ENCODE peak calls at places on chromosome 16, in ten cellular contexts. T is left ventricle myocardium inferior, V is ovary, E is neural progenitor cell, X is mammary epithelial cell, K is fibroblast of lung, P is breast epithelium, M is MM.1S, I is GM23338, Q is stomach. G is an unnamed sample.
A peak's percentile ranks its signal among the peaks of the same experiment; 100 is the strongest.

GRCh38 chr16:57591086-57591869 is 37.2 kb upstream of the ADGRG1 start:
- DNase-seq in T (peak; percentile 68), V (peak; percentile 49), E (peak; percentile 85), X (peak; percentile 90), K (peak; percentile 89), P (peak; percentile 59), M (peak; percentile 54), I (peak; percentile 87), Q (peak; percentile 81), G (peak; percentile 70)

GRCh38 chr16:3013491-3013951 is 798 bp downstream of the CLDN9 start:
- DNase-seq in T (no peak), V (no peak), E (no peak), X (no peak), K (no peak), P (no peak), M (no peak), I (peak; percentile 65), Q (no peak), G (no peak)

GRCh38 chr16:2471016-2471652 is at the start of gene NTN3:
- DNase-seq in T (no peak), V (no peak), E (peak; percentile 88), X (no peak), K (no peak), P (no peak), M (no peak), I (peak; percentile 71), Q (no peak), G (no peak)

GRCh38 chr16:30119428-30119827 is 3.6 kb downstream of the MAPK3 start:
- DNase-seq in T (no peak), V (no peak), E (no peak), X (no peak), K (no peak), P (no peak), M (no peak), I (no peak), Q (no peak), G (no peak)

GRCh38 chr16:30760577-30761426 is 1.1 kb downstream of the CFAP119 start:
- DNase-seq in T (no peak), V (peak; percentile 21), E (no peak), X (no peak), K (no peak), P (no peak), M (no peak), I (no peak), Q (no peak), G (no peak)

GRCh38 chr16:1887711-1888354 is 15.9 kb upstream of the MEIOB start:
- DNase-seq in T (no peak), V (no peak), E (no peak), X (no peak), K (no peak), P (peak; percentile 35), M (no peak), I (no peak), Q (no peak), G (no peak)

GRCh38 chr16:14140916-14141315 is 69.8 kb downstream of the MRTFB start:
- DNase-seq in T (no peak), V (no peak), E (no peak), X (no peak), K (no peak), P (no peak), M (no peak), I (no peak), Q (no peak), G (no peak)

GRCh38 chr16:11539635-11540034 is 47.1 kb downstream of the LITAF start:
- DNase-seq in T (no peak), V (no peak), E (no peak), X (peak; percentile 25), K (no peak), P (no peak), M (peak; percentile 84), I (no peak), Q (no peak), G (no peak)

GRCh38 chr16:74019608-74020007 is 277.0 kb upstream of the PSMD7 start:
- DNase-seq in T (no peak), V (no peak), E (no peak), X (no peak), K (no peak), P (no peak), M (no peak), I (peak; percentile 85), Q (no peak), G (no peak)

GRCh38 chr16:1654505-1655268 is 23.4 kb upstream of the JPT2 start:
- DNase-seq in T (no peak), V (no peak), E (no peak), X (no peak), K (no peak), P (peak; percentile 72), M (no peak), I (no peak), Q (no peak), G (no peak)

GRCh38 chr16:48687421-48688038 is 77.5 kb upstream of the N4BP1 start:
- DNase-seq in T (peak; percentile 32), V (peak; percentile 34), E (peak; percentile 83), X (peak; percentile 60), K (peak; percentile 47), P (peak; percentile 18), M (peak; percentile 67), I (peak; percentile 88), Q (peak; percentile 28), G (peak; percentile 2)

GRCh38 chr16:11852092-11852809 is 909 bp upstream of the RSL1D1 start:
- DNase-seq in T (peak; percentile 18), V (no peak), E (no peak), X (no peak), K (peak; percentile 46), P (no peak), M (no peak), I (no peak), Q (no peak), G (no peak)

GRCh38 chr16:7629571-7629970 is 296.9 kb downstream of the RBFOX1 start:
- DNase-seq in T (no peak), V (no peak), E (no peak), X (no peak), K (no peak), P (no peak), M (no peak), I (no peak), Q (no peak), G (no peak)

GRCh38 chr16:58054289-58054688 is 28.7 kb downstream of the MMP15 start:
- DNase-seq in T (no peak), V (no peak), E (no peak), X (no peak), K (no peak), P (no peak), M (no peak), I (no peak), Q (no peak), G (no peak)

DNA sequence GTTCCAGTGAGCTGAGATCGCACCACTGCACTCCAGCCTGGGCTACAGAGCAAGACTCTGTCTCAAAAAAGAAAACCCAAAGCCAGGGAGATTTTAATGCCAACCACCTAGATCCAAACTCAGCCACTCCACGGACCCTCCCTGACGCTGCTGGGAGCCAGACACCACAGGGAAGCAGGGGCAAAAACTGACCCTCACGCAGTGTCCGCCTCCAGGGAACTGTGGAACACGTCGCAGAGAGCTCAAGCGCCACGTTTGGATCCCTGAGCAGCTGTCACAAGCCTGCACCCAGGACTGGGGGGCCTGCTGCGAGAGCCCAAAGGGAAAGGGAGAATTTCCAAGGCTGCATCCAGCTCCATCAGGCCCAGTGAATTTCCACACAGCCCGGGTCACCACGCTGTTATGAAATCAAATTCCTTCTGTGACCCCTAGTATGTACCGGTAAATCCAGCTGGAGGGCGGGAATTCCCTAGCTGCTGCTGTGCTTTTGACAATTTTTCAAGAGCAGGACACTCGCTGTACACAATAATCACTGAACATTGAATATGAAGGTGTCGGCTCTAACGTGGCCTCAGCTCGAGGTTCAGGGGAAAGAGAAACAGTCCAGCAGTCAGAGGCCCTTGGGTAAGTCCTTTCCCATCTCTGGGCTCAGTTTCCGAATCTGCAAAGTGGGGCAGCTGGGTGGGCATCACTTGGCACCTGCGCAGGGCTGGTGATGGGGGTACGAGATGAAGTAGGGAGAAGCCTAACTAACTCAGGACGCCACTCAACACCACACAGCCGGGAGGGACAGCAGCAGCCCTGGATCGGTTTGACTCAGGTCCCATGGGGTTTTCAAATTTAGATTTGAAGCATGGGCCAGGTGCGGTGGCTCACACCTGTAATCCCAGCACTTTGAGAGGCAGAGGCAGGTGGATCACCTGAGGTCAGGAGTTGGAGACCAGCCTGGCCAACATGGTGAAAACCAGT is 8.6 kb downstream of the CARHSP1 start:
- DNase-seq in T (peak; percentile 45), V (peak; percentile 46), E (no peak), X (peak; percentile 24), K (peak; percentile 42), P (peak; percentile 55), M (no peak), I (no peak), Q (peak; percentile 76), G (no peak)
- H3K4me1 ChIP-seq in T (peaks cover 84% of the 10 kb centered on the region), V (peaks cover 26% of the 10 kb centered on the region), E (peaks cover 24% of the 10 kb centered on the region), X (no peaks in the 10 kb centered on the region), K (peaks cover 17% of the 10 kb centered on the region), P (peaks cover 18% of the 10 kb centered on the region), M (no peaks in the 10 kb centered on the region), I (peaks cover 40% of the 10 kb centered on the region), Q (peaks cover 71% of the 10 kb centered on the region), G (peaks cover 1% of the 10 kb centered on the region)

GRCh38 chr16:83839561-83839960 is 31.8 kb downstream of the HSBP1 start:
- DNase-seq in T (no peak), V (no peak), E (no peak), X (no peak), K (no peak), P (no peak), M (no peak), I (no peak), Q (no peak), G (no peak)
- H3K4me3 ChIP-seq in T (no peak overlapping the region), V (no peak overlapping the region), E (no peak overlapping the region), X (no peak overlapping the region), K (no peak overlapping the region), P (no peak overlapping the region), M (no peak overlapping the region), I (no peak overlapping the region), Q (no peak overlapping the region), G (no peak overlapping the region)

DNA sequence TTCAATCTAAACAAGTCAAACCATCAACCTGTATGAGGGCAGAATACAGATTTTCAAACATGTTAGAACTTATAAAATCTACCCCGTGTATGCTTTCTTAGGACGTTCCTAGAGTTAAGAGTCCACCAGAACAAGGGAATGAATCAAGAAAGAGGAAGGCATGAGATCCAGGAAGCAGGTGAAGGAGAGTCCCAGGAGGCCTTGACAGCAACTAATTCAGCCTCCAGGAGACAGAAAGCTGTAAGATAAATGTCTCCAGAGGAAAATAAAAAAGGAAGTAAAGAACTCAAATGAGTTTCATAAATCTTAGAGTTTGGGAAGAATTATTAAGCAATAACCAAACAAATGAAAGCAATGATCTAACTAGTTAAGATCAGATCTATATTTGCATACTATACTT is 2.7 kb downstream of the BRD7 start:
- DNase-seq in T (no peak), V (no peak), E (no peak), X (no peak), K (no peak), P (no peak), M (no peak), I (no peak), Q (no peak), G (no peak)
- H3K36me3 ChIP-seq in T (peaks cover 22% of the 10 kb centered on the region), V (no peaks in the 10 kb centered on the region), E (peaks cover 27% of the 10 kb centered on the region), X (peaks cover 21% of the 10 kb centered on the region), K (peaks cover 2% of the 10 kb centered on the region), P (no peaks in the 10 kb centered on the region), M (peaks cover 7% of the 10 kb centered on the region), I (peaks cover 22% of the 10 kb centered on the region), Q (peaks cover 37% of the 10 kb centered on the region), G (peaks cover 42% of the 10 kb centered on the region)

GRCh38 chr16:4616047-4616811 is 1.5 kb upstream of the UBALD1 start:
- DNase-seq in T (peak; percentile 99), V (peak; percentile 99), E (peak; percentile 100), X (peak; percentile 99), K (peak; percentile 100), P (peak; percentile 100), M (peak; percentile 100), I (peak; percentile 100), Q (peak; percentile 100), G (peak; percentile 100)
- H3K4me1 ChIP-seq in T (peaks cover 71% of the 10 kb centered on the region), V (peaks cover 18% of the 10 kb centered on the region), E (peaks cover 13% of the 10 kb centered on the region), X (peaks cover 53% of the 10 kb centered on the region), K (peaks cover 5% of the 10 kb centered on the region), P (peaks cover 23% of the 10 kb centered on the region), M (peaks cover 18% of the 10 kb centered on the region), I (peaks cover 46% of the 10 kb centered on the region), Q (peaks cover 68% of the 10 kb centered on the region), G (peaks cover 53% of the 10 kb centered on the region)

GRCh38 chr16:85574672-85575475 is 38.2 kb upstream of the GSE1 start:
- DNase-seq in T (no peak), V (no peak), E (peak; percentile 88), X (no peak), K (no peak), P (no peak), M (no peak), I (no peak), Q (peak; percentile 53), G (no peak)
- H3K4me3 ChIP-seq in T (peak overlapping the region; percentile 43), V (no peak overlapping the region), E (peak overlapping the region; percentile 6), X (no peak overlapping the region), K (no peak overlapping the region), P (peak overlapping the region; percentile 53), M (no peak overlapping the region), I (no peak overlapping the region), Q (no peak overlapping the region), G (no peak overlapping the region)